ENCODE peak calls at places on chromosomes 5 and 9, in four cellular contexts. C is HepG2; D is A549; G is stimulated activated CD4-positive, alpha-beta T cell treated with anti-CD3 and anti-CD28 coated beads, Interleukin-2, amount 100 ng/mL, for 48 hours. A is an unnamed sample.

GRCh38 chr5:53276825-53277224 is 167.3 kb upstream of the MOCS2 start:
- DNase-seq in C (no peak), D (no peak), G (no peak), A (no peak)

GRCh38 chr5:6193315-6193714 is 185.0 kb downstream of the MED10 start:
- DNase-seq in C (no peak), D (no peak), G (no peak), A (no peak)

GRCh38 chr9:23659346-23660006 is 166.6 kb downstream of the ELAVL2 start:
- DNase-seq in C (no peak), D (no peak), G (no peak), A (no peak)

GRCh38 chr5:118326496-118327045 is 661.8 kb downstream of the DTWD2 start:
- DNase-seq in C (no peak), D (no peak), G (no peak), A (no peak)

GRCh38 chr9:99134893-99135341 is 30.0 kb downstream of the TGFBR1 start:
- DNase-seq in C (no peak), D (no peak), G (no peak), A (no peak)

GRCh38 chr5:2680979-2681378 is 70.5 kb downstream of the IRX2 start:
- DNase-seq in C (no peak), D (no peak), G (no peak), A (no peak)

GRCh38 chr5:97547999-97548797 is 365.2 kb upstream of the RIOK2 start:
- DNase-seq in C (no peak), D (no peak), G (no peak), A (no peak)

GRCh38 chr9:88980732-88981336 is 10.4 kb upstream of the S1PR3 start:
- DNase-seq in C (no peak), D (no peak), G (no peak), A (no peak)

GRCh38 chr9:26744362-26744965 is 148.1 kb downstream of the CAAP1 start:
- DNase-seq in C (peak; percentile 14), D (peak; percentile 4), G (no peak), A (no peak)

GRCh38 chr9:72203205-72203803 is 54.1 kb downstream of the GDA start:
- DNase-seq in C (peak; percentile 53), D (peak; percentile 64), G (no peak), A (no peak)

GRCh38 chr9:71733176-71733575 is 35.1 kb downstream of the CEMIP2 start:
- DNase-seq in C (no peak), D (no peak), G (no peak), A (no peak)

GRCh38 chr9:112774006-112774996 is 23.7 kb downstream of the SNX30 start:
- DNase-seq in C (no peak), D (no peak), G (no peak), A (no peak)

GRCh38 chr5:154937186-154937717 is 759 bp downstream of the GEMIN5 start:
- DNase-seq in C (no peak), D (no peak), G (no peak), A (no peak)

GRCh38 chr9:114733814-114734213 is 51.8 kb upstream of the TEX48 start:
- DNase-seq in C (no peak), D (peak; percentile 59), G (no peak), A (no peak)

GRCh38 chr9:101126556-101126955 is 98.0 kb downstream of the PLPPR1 start:
- DNase-seq in C (no peak), D (no peak), G (no peak), A (no peak)

GRCh38 chr9:97758334-97758916 is 61.3 kb upstream of the XPA start:
- DNase-seq in C (no peak), D (no peak), G (no peak), A (no peak)

GRCh38 chr9:70043689-70044449 is at the start of gene MAMDC2:
- DNase-seq in C (no peak), D (no peak), G (no peak), A (no peak)

GRCh38 chr9:4301302-4301701 is 1.4 kb upstream of the GLIS3 start:
- DNase-seq in C (no peak), D (no peak), G (no peak), A (no peak)

GRCh38 chr5:79471556-79471955 is 42.4 kb downstream of the HOMER1 start:
- DNase-seq in C (no peak), D (no peak), G (no peak), A (no peak)

GRCh38 chr9:26637101-26637500 is 255.5 kb downstream of the CAAP1 start:
- DNase-seq in C (no peak), D (no peak), G (no peak), A (no peak)

GRCh38 chr5:1519631-1520141 is 4.1 kb downstream of the LPCAT1 start:
- DNase-seq in C (no peak), D (no peak), G (no peak), A (no peak)

GRCh38 chr5:56166671-56167070 is 66.5 kb downstream of the ANKRD55 start:
- DNase-seq in C (no peak), D (no peak), G (no peak), A (no peak)

GRCh38 chr9:38713426-38713825 is 6.5 kb downstream of the FAM240B start:
- DNase-seq in C (no peak), D (no peak), G (no peak), A (no peak)

GRCh38 chr9:71684566-71684965 is 83.7 kb downstream of the CEMIP2 start:
- DNase-seq in C (no peak), D (no peak), G (no peak), A (no peak)

GRCh38 chr5:142364251-142365145 is 39.7 kb upstream of the SPRY4 start:
- DNase-seq in C (no peak), D (peak; percentile 53), G (no peak), A (no peak)

GRCh38 chr5:159047081-159047480 is 52.6 kb downstream of the EBF1 start:
- DNase-seq in C (no peak), D (no peak), G (no peak), A (no peak)

GRCh38 chr5:82628364-82628910 is 350.3 kb upstream of the RPS23 start:
- DNase-seq in C (no peak), D (no peak), G (no peak), A (no peak)

A was measured in GM18507.